ENCODE peak calls at places on chromosomes 11 and 22, in ten cellular contexts. E, D, S, G, M, R, I, N, O and L are unnamed samples.
A peak's percentile ranks its signal among the peaks of the same experiment; 100 is the strongest.

GRCh38 chr22:24003887-24004286 is 1.4 kb downstream of the GSTT4 start:
- DNase-seq in E (no peak), D (no peak), S (no peak), G (no peak), M (no peak), R (no peak), I (no peak), N (no peak), O (no peak), L (no peak)

GRCh38 chr11:134349109-134349801 is 17.5 kb downstream of the GLB1L2 start:
- DNase-seq in E (no peak), D (no peak), S (no peak), G (no peak), M (no peak), R (no peak), I (no peak), N (no peak), O (no peak), L (no peak)

GRCh38 chr22:37137903-37138665 is 11.6 kb downstream of the IL2RB start:
- DNase-seq in E (no peak), D (no peak), S (no peak), G (no peak), M (no peak), R (no peak), I (no peak), N (no peak), O (no peak), L (no peak)

GRCh38 chr11:69293819-69294505 is at the start of gene MYEOV:
- DNase-seq in E (no peak), D (peak; percentile 55), S (no peak), G (no peak), M (no peak), R (peak; percentile 92), I (peak; percentile 49), N (peak; percentile 60), O (no peak), L (peak; percentile 50)

GRCh38 chr22:21977814-21978213 is 4.8 kb downstream of the TOP3B start:
- DNase-seq in E (no peak), D (no peak), S (no peak), G (no peak), M (no peak), R (no peak), I (no peak), N (no peak), O (no peak), L (no peak)

GRCh38 chr22:34429314-34429713 is 509.0 kb upstream of the LARGE1 start:
- DNase-seq in E (no peak), D (no peak), S (no peak), G (no peak), M (no peak), R (no peak), I (no peak), N (no peak), O (no peak), L (no peak)

GRCh38 chr11:65606876-65607613 is 7.0 kb downstream of the MAP3K11 start:
- DNase-seq in E (no peak), D (no peak), S (no peak), G (peak; percentile 84), M (no peak), R (no peak), I (peak; percentile 98), N (peak; percentile 96), O (peak; percentile 69), L (no peak)

GRCh38 chr11:127859941-127860354 is 727.4 kb downstream of the ETS1 start:
- DNase-seq in E (no peak), D (no peak), S (no peak), G (no peak), M (no peak), R (no peak), I (peak; percentile 21), N (no peak), O (no peak), L (no peak)

GRCh38 chr22:50691521-50691920 is 18.9 kb downstream of the SHANK3 start:
- DNase-seq in E (peak; percentile 61), D (no peak), S (no peak), G (peak; percentile 18), M (peak; percentile 20), R (peak; percentile 35), I (peak; percentile 44), N (peak; percentile 46), O (no peak), L (no peak)

GRCh38 chr11:8809185-8809584 is 101.8 kb upstream of the AKIP1 start:
- DNase-seq in E (no peak), D (no peak), S (no peak), G (no peak), M (no peak), R (no peak), I (peak; percentile 47), N (no peak), O (no peak), L (no peak)

GRCh38 chr22:35411112-35411511 is 11.2 kb downstream of the MCM5 start:
- DNase-seq in E (peak; percentile 72), D (no peak), S (no peak), G (no peak), M (no peak), R (no peak), I (no peak), N (no peak), O (no peak), L (no peak)

GRCh38 chr11:26331911-26332571 is at the start of gene ANO3:
- DNase-seq in E (no peak), D (no peak), S (no peak), G (peak; percentile 73), M (no peak), R (no peak), I (peak; percentile 76), N (peak; percentile 95), O (peak; percentile 8), L (no peak)

GRCh38 chr22:17910561-17911311 is 113.6 kb downstream of the MICAL3 start:
- DNase-seq in E (peak; percentile 27), D (no peak), S (peak; percentile 6), G (peak; percentile 26), M (no peak), R (no peak), I (peak; percentile 94), N (peak; percentile 57), O (peak; percentile 51), L (peak; percentile 67)

GRCh38 chr22:38949889-38950405 is 7.5 kb upstream of the APOBEC3A start:
- DNase-seq in E (no peak), D (no peak), S (no peak), G (no peak), M (no peak), R (no peak), I (no peak), N (no peak), O (no peak), L (no peak)

GRCh38 chr11:20156876-20157613 is 3.2 kb downstream of the DBX1 start:
- DNase-seq in E (no peak), D (no peak), S (no peak), G (no peak), M (no peak), R (no peak), I (no peak), N (no peak), O (no peak), L (no peak)

GRCh38 chr11:124376280-124376679 is 8.0 kb downstream of the OR8B2 start:
- DNase-seq in E (no peak), D (no peak), S (no peak), G (no peak), M (no peak), R (no peak), I (no peak), N (no peak), O (no peak), L (no peak)

GRCh38 chr11:102630598-102631448 is 5.7 kb upstream of the MMP20 start:
- DNase-seq in E (no peak), D (no peak), S (no peak), G (no peak), M (no peak), R (no peak), I (no peak), N (no peak), O (no peak), L (no peak)

GRCh38 chr22:46561435-46561905 is 24.1 kb upstream of the CELSR1 start:
- DNase-seq in E (peak; percentile 78), D (no peak), S (no peak), G (peak; percentile 61), M (no peak), R (peak; percentile 70), I (peak; percentile 49), N (no peak), O (no peak), L (no peak)

GRCh38 chr11:66106786-66107599 is 36.9 kb downstream of the PACS1 start:
- DNase-seq in E (no peak), D (no peak), S (no peak), G (no peak), M (no peak), R (no peak), I (peak; percentile 65), N (no peak), O (no peak), L (no peak)

GRCh38 chr11:9384535-9385287 is at the start of gene IPO7:
- DNase-seq in E (peak; percentile 91), D (peak; percentile 90), S (peak; percentile 71), G (peak; percentile 75), M (peak; percentile 78), R (peak; percentile 91), I (peak; percentile 93), N (peak; percentile 82), O (peak; percentile 67), L (peak; percentile 90)

GRCh38 chr22:36914383-36914752 is 940 bp downstream of the CSF2RB start:
- DNase-seq in E (no peak), D (no peak), S (no peak), G (no peak), M (no peak), R (no peak), I (no peak), N (no peak), O (no peak), L (no peak)

GRCh38 chr11:62439785-62440602 is 21.2 kb downstream of the SCGB1A1 start:
- DNase-seq in E (peak; percentile 45), D (no peak), S (no peak), G (no peak), M (no peak), R (no peak), I (peak; percentile 97), N (no peak), O (no peak), L (no peak)

GRCh38 chr11:45665206-45665932 is at the start of gene CHST1:
- DNase-seq in E (no peak), D (peak; percentile 21), S (no peak), G (no peak), M (no peak), R (peak; percentile 1), I (peak; percentile 43), N (peak; percentile 69), O (no peak), L (peak; percentile 63)